ENCODE peak calls at places on chromosomes 2 and 18, in five cellular contexts. One of them, this sample, is unnamed.

GRCh38 chr2:128233790-128234395 is 84.8 kb downstream of the HS6ST1 start:
- DNase-seq in HCEC 1CT: no peak
- DNase-seq in AG04450: no peak
- DNase-seq in type B pancreatic cell: no peak
- DNase-seq in tibial nerve: no peak
- DNase-seq in this sample: no peak

GRCh38 chr2:111119004-111119846 is 1.5 kb upstream of the BCL2L11 start:
- DNase-seq in type B pancreatic cell: no peak
- DNase-seq in HCEC 1CT: no peak
- DNase-seq in AG04450: no peak
- DNase-seq in tibial nerve: no peak
- DNase-seq in this sample: peak; percentile 69

GRCh38 chr2:177758591-177759371 is 313.8 kb downstream of the PDE11A start:
- DNase-seq in type B pancreatic cell: no peak
- DNase-seq in AG04450: no peak
- DNase-seq in tibial nerve: peak; percentile 28
- DNase-seq in HCEC 1CT: peak; percentile 16
- DNase-seq in this sample: peak; percentile 55

GRCh38 chr2:72415256-72415655 is 267.6 kb upstream of the CYP26B1 start:
- DNase-seq in type B pancreatic cell: no peak
- DNase-seq in AG04450: no peak
- DNase-seq in HCEC 1CT: peak; percentile 62
- DNase-seq in tibial nerve: no peak
- DNase-seq in this sample: no peak

GRCh38 chr18:60552948-60553347 is 180.4 kb upstream of the MC4R start:
- DNase-seq in type B pancreatic cell: no peak
- DNase-seq in tibial nerve: no peak
- DNase-seq in AG04450: no peak
- DNase-seq in HCEC 1CT: no peak
- DNase-seq in this sample: no peak

GRCh38 chr2:186607660-186608324 is 17.9 kb downstream of the ITGAV start:
- DNase-seq in type B pancreatic cell: no peak
- DNase-seq in AG04450: no peak
- DNase-seq in tibial nerve: no peak
- DNase-seq in HCEC 1CT: no peak
- DNase-seq in this sample: no peak

GRCh38 chr2:20419007-20419576 is 27.8 kb upstream of the RHOB start:
- DNase-seq in tibial nerve: no peak
- DNase-seq in type B pancreatic cell: no peak
- DNase-seq in HCEC 1CT: peak; percentile 20
- DNase-seq in AG04450: peak; percentile 42
- DNase-seq in this sample: no peak

GRCh38 chr2:69309336-69310048 is 77.5 kb downstream of the GFPT1 start:
- DNase-seq in type B pancreatic cell: no peak
- DNase-seq in HCEC 1CT: peak; percentile 30
- DNase-seq in AG04450: no peak
- DNase-seq in tibial nerve: no peak
- DNase-seq in this sample: no peak

GRCh38 chr2:224584768-224585204 is 377 bp downstream of the CUL3 start:
- DNase-seq in AG04450: no peak
- DNase-seq in type B pancreatic cell: peak; percentile 76
- DNase-seq in HCEC 1CT: peak; percentile 52
- DNase-seq in tibial nerve: peak; percentile 28
- DNase-seq in this sample: peak; percentile 82

GRCh38 chr2:216634317-216635148 is 1.3 kb downstream of the IGFBP2 start:
- DNase-seq in AG04450: no peak
- DNase-seq in HCEC 1CT: no peak
- DNase-seq in type B pancreatic cell: no peak
- DNase-seq in tibial nerve: no peak
- DNase-seq in this sample: no peak